ENCODE peak calls at places on chromosome 4, in nine cellular contexts. X is activated CD4-positive, alpha-beta T cell treated with anti-CD3 and anti-CD28 coated beads, Interleukin-2, amount 10 ng/mL, durations not matched to agents 7 days and 5 days; I is heart right ventricle; E is T-cell; Q is cardiac fibroblast; C is stimulated activated CD4-positive, alpha-beta T cell treated with anti-CD3 and anti-CD28 coated beads, Interleukin-1b, Interleukin-23, amount 100 ng/mL, for 24 hours; O is SJSA1; U is PC-3; L is RCC 7860. R is an unnamed sample.

GRCh38 chr4:16626945-16627344 is 271.5 kb downstream of the LDB2 start:
- DNase-seq in X (no peak), I (peak), E (no peak), Q (peak), C (no peak), O (peak), U (peak), L (peak), R (no peak)

GRCh38 chr4:24032371-24032989 is 142.6 kb upstream of the PPARGC1A start:
- DNase-seq in X (no peak), I (peak), E (no peak), Q (peak), C (no peak), O (no peak), U (no peak), L (no peak), R (peak)

GRCh38 chr4:185623444-185624247 is 88.3 kb upstream of the PDLIM3 start:
- DNase-seq in X (no peak), I (no peak), E (no peak), Q (no peak), C (no peak), O (no peak), U (no peak), L (no peak), R (no peak)

GRCh38 chr4:145545538-145546224 is 64.0 kb downstream of the SMAD1 start:
- DNase-seq in X (no peak), I (peak), E (no peak), Q (peak), C (no peak), O (no peak), U (peak), L (peak), R (peak)

GRCh38 chr4:150708004-150708403 is 126.1 kb downstream of the MAB21L2 start:
- DNase-seq in X (no peak), I (no peak), E (no peak), Q (no peak), C (no peak), O (no peak), U (no peak), L (no peak), R (no peak)

GRCh38 chr4:79673321-79673720 is 265.3 kb upstream of the GK2 start:
- DNase-seq in X (no peak), I (no peak), E (no peak), Q (no peak), C (no peak), O (no peak), U (no peak), L (no peak), R (no peak)

GRCh38 chr4:832536-832935 is 6.6 kb upstream of the CPLX1 start:
- DNase-seq in X (no peak), I (no peak), E (no peak), Q (no peak), C (no peak), O (no peak), U (no peak), L (no peak), R (no peak)

GRCh38 chr4:161642708-161643107 is 521.1 kb downstream of the FSTL5 start:
- DNase-seq in X (no peak), I (no peak), E (no peak), Q (peak), C (no peak), O (no peak), U (peak), L (no peak), R (no peak)

GRCh38 chr4:5992171-5993062 is 25.8 kb downstream of the C4orf50 start:
- DNase-seq in X (no peak), I (no peak), E (no peak), Q (no peak), C (no peak), O (no peak), U (no peak), L (no peak), R (no peak)

GRCh38 chr4:1504786-1505500 is 98.7 kb upstream of the NKX1-1 start:
- DNase-seq in X (no peak), I (no peak), E (no peak), Q (no peak), C (no peak), O (no peak), U (no peak), L (no peak), R (peak)

GRCh38 chr4:38069271-38069760 is 109.1 kb downstream of the PTTG2 start:
- DNase-seq in X (peak), I (no peak), E (peak), Q (peak), C (no peak), O (no peak), U (peak), L (no peak), R (peak)

GRCh38 chr4:122588453-122589238 is 32.2 kb downstream of the IL21 start:
- DNase-seq in X (no peak), I (no peak), E (no peak), Q (peak), C (no peak), O (no peak), U (peak), L (no peak), R (no peak)

GRCh38 chr4:85243857-85244256 is 231.1 kb upstream of the ARHGAP24 start:
- DNase-seq in X (no peak), I (no peak), E (no peak), Q (peak), C (no peak), O (no peak), U (peak), L (no peak), R (peak)

GRCh38 chr4:8493484-8493883 is 52.9 kb downstream of the TRMT44 start:
- DNase-seq in X (no peak), I (no peak), E (no peak), Q (no peak), C (no peak), O (no peak), U (no peak), L (no peak), R (no peak)

R was measured in iPS-NIHi11.